ENCODE peak calls at places on chromosomes 16 and 17, in eight cellular contexts. One of them, this sample, is unnamed.

GRCh38 chr17:31559647-31560501 is 168.4 kb downstream of the RAB11FIP4 start:
- DNase-seq in cardiac muscle cell: no peak
- DNase-seq in B cell: peak
- DNase-seq in fibroblast of the aortic adventitia: no peak
- DNase-seq in GM23338: peak
- DNase-seq in IMR-90: no peak
- DNase-seq in AG04449: no peak
- DNase-seq in HepG2: no peak
- DNase-seq in this sample: no peak

GRCh38 chr16:88922114-88922825 is 54.7 kb downstream of the CBFA2T3 start:
- DNase-seq in cardiac muscle cell: no peak
- DNase-seq in B cell: no peak
- DNase-seq in fibroblast of the aortic adventitia: peak
- DNase-seq in GM23338: peak
- DNase-seq in IMR-90: peak
- DNase-seq in AG04449: no peak
- DNase-seq in HepG2: no peak
- DNase-seq in this sample: no peak

GRCh38 chr16:10297341-10298006 is 88.4 kb upstream of the ATF7IP2 start:
- DNase-seq in cardiac muscle cell: no peak
- DNase-seq in B cell: peak
- DNase-seq in fibroblast of the aortic adventitia: no peak
- DNase-seq in GM23338: no peak
- DNase-seq in IMR-90: no peak
- DNase-seq in AG04449: no peak
- DNase-seq in HepG2: peak
- DNase-seq in this sample: no peak

GRCh38 chr17:35162755-35163154 is 15.1 kb downstream of the UNC45B start:
- DNase-seq in cardiac muscle cell: no peak
- DNase-seq in B cell: no peak
- DNase-seq in fibroblast of the aortic adventitia: no peak
- DNase-seq in GM23338: no peak
- DNase-seq in IMR-90: no peak
- DNase-seq in AG04449: no peak
- DNase-seq in HepG2: no peak
- DNase-seq in this sample: no peak

GRCh38 chr17:2222901-2223616 is 80.5 kb downstream of the SMG6 start:
- DNase-seq in cardiac muscle cell: peak
- DNase-seq in B cell: no peak
- DNase-seq in fibroblast of the aortic adventitia: peak
- DNase-seq in GM23338: no peak
- DNase-seq in IMR-90: peak
- DNase-seq in AG04449: no peak
- DNase-seq in HepG2: no peak
- DNase-seq in this sample: no peak

GRCh38 chr16:11144122-11144521 is 111.9 kb downstream of the SOCS1 start:
- DNase-seq in cardiac muscle cell: no peak
- DNase-seq in B cell: no peak
- DNase-seq in fibroblast of the aortic adventitia: no peak
- DNase-seq in GM23338: no peak
- DNase-seq in IMR-90: no peak
- DNase-seq in AG04449: no peak
- DNase-seq in HepG2: no peak
- DNase-seq in this sample: no peak

GRCh38 chr16:2598133-2598641 is 60.4 kb downstream of the PDPK1 start:
- DNase-seq in cardiac muscle cell: no peak
- DNase-seq in B cell: no peak
- DNase-seq in fibroblast of the aortic adventitia: no peak
- DNase-seq in GM23338: no peak
- DNase-seq in IMR-90: no peak
- DNase-seq in AG04449: no peak
- DNase-seq in HepG2: no peak
- DNase-seq in this sample: no peak

GRCh38 chr16:14324581-14324980 is 253.5 kb downstream of the MRTFB start:
- DNase-seq in cardiac muscle cell: peak
- DNase-seq in B cell: no peak
- DNase-seq in fibroblast of the aortic adventitia: peak
- DNase-seq in GM23338: no peak
- DNase-seq in IMR-90: peak
- DNase-seq in AG04449: no peak
- DNase-seq in HepG2: no peak
- DNase-seq in this sample: no peak

GRCh38 chr16:87431926-87432325 is 39.8 kb downstream of the MAP1LC3B start:
- DNase-seq in cardiac muscle cell: peak
- DNase-seq in B cell: no peak
- DNase-seq in fibroblast of the aortic adventitia: peak
- DNase-seq in GM23338: no peak
- DNase-seq in IMR-90: peak
- DNase-seq in AG04449: peak
- DNase-seq in HepG2: no peak
- DNase-seq in this sample: no peak

GRCh38 chr16:79723583-79724168 is 123.1 kb upstream of the MAF start:
- DNase-seq in cardiac muscle cell: no peak
- DNase-seq in B cell: no peak
- DNase-seq in fibroblast of the aortic adventitia: no peak
- DNase-seq in GM23338: peak
- DNase-seq in IMR-90: no peak
- DNase-seq in AG04449: no peak
- DNase-seq in HepG2: no peak
- DNase-seq in this sample: no peak

GRCh38 chr16:83113317-83113716 is 486.5 kb downstream of the CDH13 start:
- DNase-seq in cardiac muscle cell: peak
- DNase-seq in B cell: no peak
- DNase-seq in fibroblast of the aortic adventitia: peak
- DNase-seq in GM23338: peak
- DNase-seq in IMR-90: peak
- DNase-seq in AG04449: no peak
- DNase-seq in HepG2: peak
- DNase-seq in this sample: no peak

GRCh38 chr17:77796201-77796860 is 162.2 kb upstream of the TNRC6C start:
- DNase-seq in cardiac muscle cell: no peak
- DNase-seq in B cell: no peak
- DNase-seq in fibroblast of the aortic adventitia: peak
- DNase-seq in GM23338: no peak
- DNase-seq in IMR-90: no peak
- DNase-seq in AG04449: no peak
- DNase-seq in HepG2: no peak
- DNase-seq in this sample: no peak

GRCh38 chr16:1870365-1871082 is 1.4 kb downstream of the MEIOB start:
- DNase-seq in cardiac muscle cell: no peak
- DNase-seq in B cell: no peak
- DNase-seq in fibroblast of the aortic adventitia: peak
- DNase-seq in GM23338: no peak
- DNase-seq in IMR-90: peak
- DNase-seq in AG04449: peak
- DNase-seq in HepG2: peak
- DNase-seq in this sample: no peak

GRCh38 chr17:47716381-47716780 is 16.7 kb upstream of the TBX21 start:
- DNase-seq in cardiac muscle cell: no peak
- DNase-seq in B cell: no peak
- DNase-seq in fibroblast of the aortic adventitia: no peak
- DNase-seq in GM23338: no peak
- DNase-seq in IMR-90: no peak
- DNase-seq in AG04449: no peak
- DNase-seq in HepG2: no peak
- DNase-seq in this sample: no peak

GRCh38 chr17:44587339-44587738 is 30.1 kb downstream of the FZD2 start:
- DNase-seq in cardiac muscle cell: peak
- DNase-seq in B cell: no peak
- DNase-seq in fibroblast of the aortic adventitia: peak
- DNase-seq in GM23338: no peak
- DNase-seq in IMR-90: peak
- DNase-seq in AG04449: peak
- DNase-seq in HepG2: peak
- DNase-seq in this sample: no peak

GRCh38 chr16:247027-247426 is 12.4 kb downstream of the FAM234A start:
- DNase-seq in cardiac muscle cell: no peak
- DNase-seq in B cell: no peak
- DNase-seq in fibroblast of the aortic adventitia: no peak
- DNase-seq in GM23338: no peak
- DNase-seq in IMR-90: no peak
- DNase-seq in AG04449: no peak
- DNase-seq in HepG2: no peak
- DNase-seq in this sample: no peak

GRCh38 chr17:15966183-15966878 is 21.4 kb downstream of the ADORA2B start:
- DNase-seq in cardiac muscle cell: peak
- DNase-seq in B cell: no peak
- DNase-seq in fibroblast of the aortic adventitia: no peak
- DNase-seq in GM23338: peak
- DNase-seq in IMR-90: peak
- DNase-seq in AG04449: no peak
- DNase-seq in HepG2: peak
- DNase-seq in this sample: peak

GRCh38 chr16:4319454-4319853 is 3.6 kb downstream of the GLIS2 start:
- DNase-seq in cardiac muscle cell: no peak
- DNase-seq in B cell: peak
- DNase-seq in fibroblast of the aortic adventitia: no peak
- DNase-seq in GM23338: no peak
- DNase-seq in IMR-90: no peak
- DNase-seq in AG04449: no peak
- DNase-seq in HepG2: no peak
- DNase-seq in this sample: no peak
- TF ChIP-seq CTCF in cardiac muscle cell: no peak
- TF ChIP-seq CTCF in B cell: no peak
- TF ChIP-seq CTCF in fibroblast of the aortic adventitia: no peak
- TF ChIP-seq CTCF in GM23338: no peak
- TF ChIP-seq CTCF in IMR-90: no peak
- TF ChIP-seq CTCF in AG04449: no peak
- TF ChIP-seq CTCF in HepG2: no peak
- TF ChIP-seq CTCF in this sample: no peak

GRCh38 chr17:37406635-37407455 is at the start of the genes ACACA and TADA2A:
- DNase-seq in cardiac muscle cell: peak
- DNase-seq in B cell: peak
- DNase-seq in fibroblast of the aortic adventitia: peak
- DNase-seq in GM23338: peak
- DNase-seq in IMR-90: peak
- DNase-seq in AG04449: no peak
- DNase-seq in HepG2: peak
- DNase-seq in this sample: peak
- TF ChIP-seq CTCF in cardiac muscle cell: no peak
- TF ChIP-seq CTCF in B cell: no peak
- TF ChIP-seq CTCF in fibroblast of the aortic adventitia: no peak
- TF ChIP-seq CTCF in GM23338: no peak
- TF ChIP-seq CTCF in IMR-90: no peak
- TF ChIP-seq CTCF in AG04449: no peak
- TF ChIP-seq CTCF in HepG2: no peak
- TF ChIP-seq CTCF in this sample: no peak

GRCh38 chr16:69793521-69793920 is 31.4 kb downstream of the WWP2 start:
- DNase-seq in cardiac muscle cell: no peak
- DNase-seq in B cell: no peak
- DNase-seq in fibroblast of the aortic adventitia: no peak
- DNase-seq in GM23338: no peak
- DNase-seq in IMR-90: no peak
- DNase-seq in AG04449: no peak
- DNase-seq in HepG2: no peak
- DNase-seq in this sample: no peak

GRCh38 chr16:69796285-69797118 is 34.4 kb downstream of the WWP2 start:
- DNase-seq in cardiac muscle cell: peak
- DNase-seq in B cell: peak
- DNase-seq in fibroblast of the aortic adventitia: peak
- DNase-seq in GM23338: peak
- DNase-seq in IMR-90: peak
- DNase-seq in AG04449: no peak
- DNase-seq in HepG2: peak
- DNase-seq in this sample: no peak

GRCh38 chr16:69799601-69800000 is 37.5 kb downstream of the WWP2 start:
- DNase-seq in cardiac muscle cell: no peak
- DNase-seq in B cell: no peak
- DNase-seq in fibroblast of the aortic adventitia: no peak
- DNase-seq in GM23338: no peak
- DNase-seq in IMR-90: peak
- DNase-seq in AG04449: no peak
- DNase-seq in HepG2: no peak
- DNase-seq in this sample: no peak

GRCh38 chr16:69804283-69804682 is 42.2 kb downstream of the WWP2 start:
- DNase-seq in cardiac muscle cell: no peak
- DNase-seq in B cell: no peak
- DNase-seq in fibroblast of the aortic adventitia: peak
- DNase-seq in GM23338: no peak
- DNase-seq in IMR-90: no peak
- DNase-seq in AG04449: no peak
- DNase-seq in HepG2: no peak
- DNase-seq in this sample: no peak

DNA sequence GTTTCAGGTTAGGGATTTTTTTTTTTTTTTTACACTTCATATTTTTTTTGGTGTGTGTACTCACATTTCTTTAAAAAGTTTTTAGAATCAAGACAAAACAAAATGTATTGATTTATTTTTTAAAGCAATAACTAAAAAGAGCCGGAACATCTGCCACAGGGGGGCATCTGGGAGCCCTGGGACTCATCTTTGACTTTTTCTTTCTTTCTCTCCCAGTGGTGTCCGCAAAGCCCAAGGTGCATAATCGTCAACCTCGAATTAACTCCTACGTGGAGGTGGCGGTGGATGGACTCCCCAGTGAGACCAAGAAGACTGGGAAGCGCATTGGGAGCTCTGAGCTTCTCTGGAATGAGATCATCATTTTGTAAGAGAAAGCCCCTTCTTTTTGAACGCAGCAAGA is 36.3 kb downstream of the WWP2 start:
- DNase-seq in cardiac muscle cell: peak
- DNase-seq in B cell: no peak
- DNase-seq in fibroblast of the aortic adventitia: peak
- DNase-seq in GM23338: peak
- DNase-seq in IMR-90: peak
- DNase-seq in AG04449: no peak
- DNase-seq in HepG2: no peak
- DNase-seq in this sample: no peak
- TF ChIP-seq CTCF in cardiac muscle cell: peak
- TF ChIP-seq CTCF in B cell: no peak
- TF ChIP-seq CTCF in fibroblast of the aortic adventitia: peak
- TF ChIP-seq CTCF in GM23338: peak
- TF ChIP-seq CTCF in IMR-90: peak
- TF ChIP-seq CTCF in AG04449: peak
- TF ChIP-seq CTCF in HepG2: peak
- TF ChIP-seq CTCF in this sample: no peak

GRCh38 chr17:36870618-36871002 is 66.7 kb upstream of the LHX1 start:
- DNase-seq in cardiac muscle cell: peak
- DNase-seq in B cell: no peak
- DNase-seq in fibroblast of the aortic adventitia: no peak
- DNase-seq in GM23338: peak
- DNase-seq in IMR-90: no peak
- DNase-seq in AG04449: no peak
- DNase-seq in HepG2: no peak
- DNase-seq in this sample: no peak
- TF ChIP-seq CTCF in cardiac muscle cell: no peak
- TF ChIP-seq CTCF in B cell: no peak
- TF ChIP-seq CTCF in fibroblast of the aortic adventitia: no peak
- TF ChIP-seq CTCF in GM23338: peak
- TF ChIP-seq CTCF in IMR-90: no peak
- TF ChIP-seq CTCF in AG04449: no peak
- TF ChIP-seq CTCF in HepG2: peak
- TF ChIP-seq CTCF in this sample: no peak